ENCODE peak calls at places on chromosomes 7 and 10, in eight cellular contexts. U is psoas muscle; R is neural progenitor cell; H is H9; D is CD4-positive, alpha-beta T cell; O is astrocyte; S is fibroblast of lung; P is lower lobe of right lung. Y is an unnamed sample.

GRCh38 chr10:25226775-25227682 is 52.2 kb downstream of the GPR158 start:
- DNase-seq in O (peak; percentile 36), S (peak; percentile 53), H (peak; percentile 43), D (no peak), R (peak; percentile 76), P (no peak), U (no peak), Y (no peak)

GRCh38 chr10:31274310-31274709 is 44.7 kb upstream of the ZEB1 start:
- DNase-seq in S (no peak), H (no peak), P (no peak), R (no peak), O (no peak), U (no peak), D (no peak), Y (no peak)

GRCh38 chr10:59700709-59701108 is 8.9 kb downstream of the SLC16A9 start:
- DNase-seq in H (peak; percentile 62), O (no peak), D (no peak), P (no peak), S (no peak), U (no peak), R (peak; percentile 68), Y (no peak)

GRCh38 chr10:71893258-71893815 is 42.3 kb upstream of the PSAP start:
- DNase-seq in P (no peak), O (no peak), S (no peak), U (no peak), H (no peak), R (no peak), D (no peak), Y (no peak)

GRCh38 chr7:116271980-116272886 is 61.9 kb downstream of the TES start:
- DNase-seq in O (peak; percentile 97), D (no peak), P (no peak), S (peak; percentile 98), H (no peak), U (peak; percentile 58), R (no peak), Y (no peak)

GRCh38 chr10:44125879-44126675 is 258.8 kb downstream of the CXCL12 start:
- DNase-seq in H (no peak), O (peak; percentile 85), D (no peak), S (peak; percentile 86), R (no peak), P (no peak), U (no peak), Y (no peak)

GRCh38 chr7:74633451-74633921 is 24.0 kb upstream of the GTF2I start:
- DNase-seq in P (no peak), H (no peak), O (no peak), U (no peak), S (no peak), D (no peak), R (no peak), Y (no peak)

GRCh38 chr10:131248376-131249165 is 63.0 kb downstream of the TCERG1L start:
- DNase-seq in P (peak; percentile 35), U (no peak), O (no peak), S (no peak), H (no peak), R (no peak), D (no peak), Y (no peak)

GRCh38 chr7:104971290-104972071 is 42.5 kb upstream of the KMT2E start:
- DNase-seq in R (no peak), U (no peak), H (no peak), S (peak; percentile 56), D (no peak), P (no peak), O (no peak), Y (no peak)

GRCh38 chr7:137025469-137026175 is 157.2 kb downstream of the CHRM2 start:
- DNase-seq in D (no peak), H (no peak), R (no peak), P (no peak), O (peak; percentile 88), U (no peak), S (peak; percentile 91), Y (no peak)
- H3K27ac ChIP-seq in D (no peak overlapping the region), H (no peak overlapping the region), R (no peak overlapping the region), P (no peak overlapping the region), O (no peak overlapping the region), U (no peak overlapping the region), S (peak overlapping the region; percentile 50), Y (no peak overlapping the region)

GRCh38 chr7:1989049-1989860 is 243.5 kb downstream of the MAD1L1 start:
- DNase-seq in D (no peak), U (peak; percentile 45), H (no peak), S (no peak), P (no peak), R (no peak), O (no peak), Y (no peak)

GRCh38 chr7:1992554-1992953 is 240.2 kb downstream of the MAD1L1 start:
- DNase-seq in D (no peak), S (no peak), H (no peak), R (no peak), P (no peak), O (no peak), U (peak; percentile 49), Y (no peak)

GRCh38 chr7:1988533-1988930 is 244.2 kb downstream of the MAD1L1 start:
- DNase-seq in P (no peak), U (no peak), R (no peak), O (no peak), S (no peak), D (no peak), H (no peak), Y (no peak)

GRCh38 chr7:1987591-1988532 is 244.9 kb downstream of the MAD1L1 start:
- DNase-seq in O (no peak), R (no peak), S (no peak), P (no peak), D (no peak), U (peak; percentile 52), H (no peak), Y (no peak)

DNA sequence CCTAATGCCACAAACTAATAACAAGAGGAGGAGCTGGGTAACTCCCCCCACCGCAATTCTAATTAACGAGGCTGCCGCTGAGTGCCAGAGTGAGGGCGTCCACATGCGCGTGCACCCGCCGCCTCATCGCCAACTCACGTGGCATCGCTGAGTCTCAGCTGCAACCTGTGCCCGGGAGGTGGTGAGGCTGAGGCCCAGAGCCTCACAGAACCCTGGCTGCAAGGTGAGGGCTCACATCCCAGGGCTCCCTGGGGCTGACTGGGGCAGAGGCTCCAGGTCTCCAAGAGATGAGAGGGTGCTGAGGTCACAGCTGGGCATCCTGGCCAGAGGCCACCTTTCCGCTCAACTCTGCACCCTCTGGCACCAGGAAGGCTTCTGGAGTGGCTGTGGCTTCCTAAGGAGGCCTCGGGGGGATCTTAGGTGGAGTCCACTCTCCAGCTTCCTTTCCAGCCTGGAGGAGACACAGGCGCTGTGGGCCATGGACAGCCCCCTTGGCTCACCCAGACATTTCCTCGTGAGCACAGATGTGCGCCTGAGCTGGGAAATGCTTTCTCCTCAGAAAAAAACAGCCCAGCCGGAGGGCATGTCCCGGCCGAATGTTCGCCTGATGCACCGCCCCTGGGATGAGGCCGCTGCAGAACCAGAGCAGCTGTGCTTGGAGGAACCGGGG is 242.6 kb downstream of the MAD1L1 start:
- DNase-seq in P (no peak), U (peak; percentile 63), O (no peak), S (no peak), H (no peak), D (no peak), R (no peak), Y (no peak)
- TF ChIP-seq CTCF in P (no peak), U (no peak), O (no peak), S (no peak), H (no peak), D (no peak), R (no peak), Y (no peak)

GRCh38 chr10:1054684-1055083 is 1.5 kb upstream of the WDR37 start:
- DNase-seq in U (no peak), H (no peak), O (no peak), P (no peak), S (no peak), R (no peak), D (no peak), Y (no peak)

GRCh38 chr10:1058017-1058416 is 1.8 kb downstream of the WDR37 start:
- DNase-seq in S (no peak), H (no peak), O (no peak), D (no peak), P (no peak), U (no peak), R (no peak), Y (no peak)

GRCh38 chr10:1056326-1057105 is at the start of gene WDR37:
- DNase-seq in H (peak; percentile 90), R (peak; percentile 93), S (peak; percentile 90), D (peak; percentile 81), O (peak; percentile 87), P (peak; percentile 88), U (peak; percentile 95), Y (no peak)

GRCh38 chr10:1059902-1060301 is 3.7 kb downstream of the WDR37 start:
- DNase-seq in O (no peak), U (no peak), D (no peak), R (no peak), P (no peak), S (no peak), H (no peak), Y (no peak)

GRCh38 chr10:1057106-1057657 is 997 bp downstream of the WDR37 start:
- DNase-seq in U (no peak), D (no peak), P (no peak), S (no peak), O (no peak), R (peak; percentile 51), H (no peak), Y (no peak)
- H3K27ac ChIP-seq in U (peak overlapping the region; percentile 100), D (peak overlapping the region; percentile 83), P (peak overlapping the region; percentile 99), S (peak overlapping the region; percentile 99), O (peak overlapping the region; percentile 98), R (no peak overlapping the region), H (no peak overlapping the region), Y (peak overlapping the region; percentile 98)

GRCh38 chr7:101775181-101775580 is 42.2 kb upstream of the CUX1 start:
- DNase-seq in P (no peak), O (no peak), U (no peak), R (no peak), D (no peak), S (no peak), H (no peak), Y (no peak)

GRCh38 chr7:101767544-101767943 is 49.9 kb upstream of the CUX1 start:
- DNase-seq in R (no peak), P (no peak), S (no peak), D (no peak), H (no peak), U (no peak), O (no peak), Y (no peak)

GRCh38 chr7:101768280-101768679 is 49.1 kb upstream of the CUX1 start:
- DNase-seq in R (no peak), U (no peak), H (no peak), O (no peak), D (no peak), S (no peak), P (no peak), Y (no peak)

GRCh38 chr7:101772508-101773306 is 44.7 kb upstream of the CUX1 start:
- DNase-seq in P (no peak), U (no peak), O (no peak), R (no peak), D (no peak), H (no peak), S (peak; percentile 6), Y (no peak)

GRCh38 chr7:101770466-101770865 is 47.0 kb upstream of the CUX1 start:
- DNase-seq in S (no peak), P (no peak), U (no peak), O (no peak), D (no peak), R (no peak), H (no peak), Y (no peak)
- TF ChIP-seq CTCF in S (no peak), P (no peak), U (no peak), O (no peak), D (no peak), R (no peak), H (no peak), Y (no peak)

GRCh38 chr10:3473271-3473670 is 300.7 kb upstream of the PITRM1 start:
- DNase-seq in H (no peak), P (peak; percentile 66), U (no peak), S (no peak), O (no peak), R (no peak), D (no peak), Y (no peak)
- H3K27ac ChIP-seq in H (no peak overlapping the region), P (peak overlapping the region; percentile 83), U (peak overlapping the region; percentile 80), S (no peak overlapping the region), O (no peak overlapping the region), R (no peak overlapping the region), D (no peak overlapping the region), Y (peak overlapping the region; percentile 96)

Y was measured in vagina.